ENCODE peak calls at places on chromosomes 6 and 20, in five cellular contexts. J, T, C, Z and L are unnamed samples.

GRCh38 chr20:22369100-22369499 is 215.3 kb downstream of the FOXA2 start:
- DNase-seq in Z (no peak), C (no peak), T (no peak), J (no peak), L (no peak)

GRCh38 chr6:30061766-30062458 is 847 bp downstream of the POLR1H start:
- DNase-seq in J (peak), T (no peak), Z (no peak), C (no peak), L (peak)

GRCh38 chr20:8454137-8454712 is 322.2 kb downstream of the PLCB1 start:
- DNase-seq in Z (peak), T (peak), C (no peak), J (peak), L (peak)

GRCh38 chr20:23826541-23827018 is at the start of gene CST2:
- DNase-seq in Z (no peak), C (no peak), J (no peak), T (no peak), L (no peak)

GRCh38 chr6:147022041-147022440 is 182.2 kb upstream of the STXBP5 start:
- DNase-seq in J (no peak), Z (no peak), C (no peak), T (no peak), L (no peak)

GRCh38 chr6:44681782-44682181 is 294.3 kb downstream of the CDC5L start:
- DNase-seq in T (no peak), J (no peak), Z (no peak), C (no peak), L (no peak)

GRCh38 chr6:97040355-97040860 is 115.9 kb downstream of the KLHL32 start:
- DNase-seq in C (no peak), J (no peak), Z (no peak), T (no peak), L (no peak)

GRCh38 chr6:126060400-126060799 is 74.1 kb downstream of the TRMT11 start:
- DNase-seq in Z (no peak), J (no peak), C (no peak), T (peak), L (no peak)

GRCh38 chr20:9660236-9660868 is 146.0 kb downstream of the LAMP5 start:
- DNase-seq in T (peak), J (no peak), C (no peak), Z (no peak), L (peak)

DNA sequence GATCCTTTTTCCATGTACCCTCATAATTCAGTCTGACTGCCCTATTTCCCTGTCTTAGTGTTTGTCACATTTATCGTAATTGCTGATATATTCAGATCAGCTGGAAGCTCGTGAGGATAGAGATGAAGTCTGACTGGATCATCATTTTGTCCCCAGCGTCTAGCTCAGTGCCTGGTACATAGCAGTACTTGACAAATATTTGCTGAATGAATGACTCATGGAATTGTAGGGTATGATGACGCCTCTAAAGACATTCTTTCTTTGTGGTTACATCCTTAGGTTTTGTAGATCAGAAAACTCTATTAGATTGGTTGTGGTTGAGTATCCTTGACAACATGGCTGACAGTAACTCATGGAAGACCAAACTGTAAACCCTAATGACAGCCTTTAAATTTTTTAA is 68.9 kb downstream of the MTHFD1L start:
- DNase-seq in Z (no peak), J (no peak), C (no peak), T (peak), L (no peak)
- TF ChIP-seq FOXM1 in Z (no peak), J (no peak), C (no peak), T (no peak), L (no peak)

DNA sequence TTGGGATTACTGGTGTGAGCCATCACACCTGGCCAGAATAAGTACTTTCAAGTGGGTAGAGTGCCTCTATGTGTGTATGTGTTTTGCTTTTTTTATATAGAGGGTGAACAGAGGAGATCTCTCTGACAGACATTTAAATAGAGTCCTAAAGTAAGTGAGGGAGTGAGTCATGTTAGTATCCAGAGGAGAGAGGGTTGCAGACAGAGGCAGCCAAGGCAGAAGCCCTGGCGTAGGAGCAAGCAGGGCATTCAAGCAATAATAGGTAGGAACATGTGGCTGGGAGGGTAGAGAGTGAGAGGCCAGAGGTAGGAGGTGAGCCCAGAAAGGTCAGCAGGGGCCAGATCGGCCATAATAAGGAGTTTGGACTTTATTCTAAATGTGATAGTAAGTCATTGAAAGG is 48.9 kb downstream of the PHF20 start:
- DNase-seq in J (no peak), T (no peak), C (no peak), Z (no peak), L (no peak)
- TF ChIP-seq FOXM1 in J (no peak), T (no peak), C (no peak), Z (no peak), L (no peak)

GRCh38 chr6:109579361-109579760 is 96.3 kb upstream of the ZBTB24 start:
- DNase-seq in Z (peak), J (no peak), T (no peak), C (no peak), L (no peak)

DNA sequence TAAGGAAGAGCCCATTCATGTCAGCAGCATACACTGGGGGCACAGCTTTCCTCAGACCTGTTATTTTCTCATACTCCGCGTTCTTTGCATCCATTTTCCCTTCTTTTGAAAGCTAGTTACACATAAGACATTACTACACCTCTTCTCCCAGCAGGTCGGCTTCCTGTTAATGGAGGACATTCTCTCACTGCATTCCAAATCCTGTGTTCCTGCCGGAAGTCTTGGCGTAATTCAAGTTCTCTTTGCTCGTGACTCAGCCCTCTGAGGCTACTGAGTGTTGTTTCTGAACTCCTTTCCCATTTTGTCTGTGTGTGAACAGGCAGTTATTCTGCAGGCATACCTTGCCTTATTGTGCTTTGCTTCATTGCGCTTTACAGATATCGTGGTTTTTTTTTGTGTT is 97.5 kb upstream of the ZBTB24 start:
- DNase-seq in Z (no peak), C (no peak), T (no peak), J (no peak), L (no peak)
- TF ChIP-seq FOXM1 in Z (no peak), C (no peak), T (no peak), J (no peak), L (no peak)

DNA sequence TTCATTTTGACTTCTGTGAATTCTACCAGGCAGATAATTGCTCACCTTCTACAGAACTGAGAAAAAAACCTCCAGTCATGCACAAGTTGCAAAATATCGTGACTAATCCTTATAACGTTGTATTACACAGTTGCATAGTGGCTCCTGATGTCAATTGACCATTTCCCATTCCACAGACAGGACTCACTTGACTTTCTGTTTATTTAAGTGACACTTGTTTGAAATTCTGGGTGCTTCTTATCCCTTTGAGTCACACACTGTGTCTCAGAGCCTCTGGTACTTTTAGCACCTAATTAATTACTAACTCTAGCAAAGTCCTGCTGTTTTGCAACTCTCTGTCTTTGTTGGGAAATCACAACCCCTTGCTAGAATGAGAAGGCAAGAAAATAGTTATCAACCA is 16.2 kb upstream of the RSPO3 start:
- DNase-seq in J (no peak), T (no peak), C (no peak), Z (no peak), L (no peak)
- TF ChIP-seq FOXM1 in J (no peak), T (no peak), C (no peak), Z (no peak), L (no peak)

GRCh38 chr20:16691381-16691780 is 38.4 kb upstream of the SNRPB2 start:
- DNase-seq in C (no peak), Z (no peak), J (no peak), T (no peak), L (no peak)
- TF ChIP-seq FOXM1 in C (no peak), Z (no peak), J (no peak), T (no peak), L (no peak)

DNA sequence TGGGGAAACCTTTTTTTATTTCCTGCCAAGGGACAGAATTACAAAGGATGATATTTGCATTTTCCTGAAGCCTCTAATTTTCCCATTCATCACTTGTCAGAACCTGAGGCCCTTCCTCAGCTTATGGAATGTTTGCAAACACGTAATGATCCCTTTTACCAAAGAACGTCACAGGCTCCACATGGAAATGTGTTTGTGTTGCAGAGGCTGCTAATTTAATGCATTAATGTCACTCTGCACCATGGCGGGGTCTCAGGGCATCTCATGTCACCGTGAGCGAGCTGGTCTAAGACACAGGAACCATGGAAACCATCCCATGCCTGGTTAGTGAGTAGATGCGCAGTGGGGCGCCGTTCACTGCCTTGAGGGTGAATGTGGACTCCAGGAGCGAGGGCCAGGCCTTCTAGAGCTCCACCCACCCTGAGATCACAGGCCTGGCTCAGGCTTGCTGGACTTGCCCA is 186.1 kb upstream of the SULF2 start:
- DNase-seq in T (no peak), Z (no peak), J (no peak), C (no peak), L (no peak)
- TF ChIP-seq FOXM1 in T (no peak), Z (no peak), J (no peak), C (no peak), L (no peak)

DNA sequence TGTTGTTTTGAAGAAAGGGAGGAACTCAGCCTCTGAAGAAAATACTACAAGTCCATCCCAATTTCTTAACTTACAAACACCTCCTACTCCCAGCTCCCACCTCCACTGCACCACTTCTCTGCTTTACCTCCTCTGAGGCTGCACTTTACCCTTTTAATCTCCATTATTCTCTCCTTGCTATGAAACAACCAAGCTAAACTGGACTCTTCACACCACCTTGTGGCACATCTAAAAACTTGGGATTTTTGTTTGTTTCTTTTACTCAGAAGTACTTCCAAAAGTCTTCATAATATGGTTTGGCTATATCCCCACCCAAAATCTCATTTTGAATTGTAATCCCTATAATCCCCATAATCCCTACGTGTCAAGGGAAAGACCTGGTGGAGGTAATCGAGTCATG is 142.2 kb downstream of the MOXD1 start:
- DNase-seq in Z (no peak), C (no peak), J (no peak), T (peak), L (peak)
- TF ChIP-seq FOXM1 in Z (no peak), C (no peak), J (no peak), T (no peak), L (no peak)